ENCODE peak calls at places on chromosomes 13 and 19, in seven cellular contexts. S is neural progenitor cell, V is H1, U is GM12878, N is GM23248, Y is hepatocyte, T is K562. O is an unnamed sample.

GRCh38 chr19:38930776-38931761 is at the start of gene MRPS12:
- DNase-seq in S (peak), V (no peak), U (peak), N (peak), Y (peak), T (peak), O (peak)

GRCh38 chr13:44012910-44013309 is 133.2 kb downstream of the LACC1 start:
- DNase-seq in S (no peak), V (no peak), U (no peak), N (no peak), Y (no peak), T (no peak), O (no peak)

GRCh38 chr13:109344552-109345157 is 441.7 kb downstream of the IRS2 start:
- DNase-seq in S (no peak), V (no peak), U (no peak), N (peak), Y (no peak), T (no peak), O (no peak)

GRCh38 chr13:108087813-108088212 is 127.5 kb downstream of the LIG4 start:
- DNase-seq in S (no peak), V (no peak), U (no peak), N (no peak), Y (no peak), T (no peak), O (no peak)

GRCh38 chr19:48991823-48992570 is 1.1 kb downstream of the GYS1 start:
- DNase-seq in S (peak), V (no peak), U (no peak), N (peak), Y (peak), T (peak), O (peak)

GRCh38 chr19:4007836-4008539 is 452 bp downstream of the PIAS4 start:
- DNase-seq in S (peak), V (peak), U (no peak), N (peak), Y (peak), T (peak), O (no peak)

GRCh38 chr13:25190256-25190655 is 18.2 kb upstream of the AMER2 start:
- DNase-seq in S (no peak), V (no peak), U (no peak), N (no peak), Y (no peak), T (no peak), O (no peak)

GRCh38 chr13:19159761-19160420 is 21.7 kb downstream of the TUBA3C start:
- DNase-seq in S (no peak), V (no peak), U (no peak), N (no peak), Y (no peak), T (no peak), O (no peak)

GRCh38 chr13:100483836-100484381 is 104.7 kb downstream of the GGACT start:
- DNase-seq in S (no peak), V (no peak), U (no peak), N (no peak), Y (no peak), T (no peak), O (no peak)

GRCh38 chr19:18063463-18063862 is 23.3 kb downstream of the IL12RB1 start:
- DNase-seq in S (peak), V (peak), U (no peak), N (no peak), Y (peak), T (peak), O (no peak)

GRCh38 chr19:39727070-39727800 is 10.6 kb downstream of the CLC start:
- DNase-seq in S (no peak), V (no peak), U (peak), N (no peak), Y (no peak), T (no peak), O (no peak)

GRCh38 chr13:85798999-85799646 is at the start of gene SLITRK6:
- DNase-seq in S (peak), V (no peak), U (no peak), N (peak), Y (peak), T (no peak), O (peak)

GRCh38 chr13:60267498-60268202 is 103.9 kb upstream of the DIAPH3 start:
- DNase-seq in S (peak), V (peak), U (no peak), N (peak), Y (peak), T (no peak), O (peak)

GRCh38 chr19:31018951-31019350 is 330.3 kb downstream of the TSHZ3 start:
- DNase-seq in S (no peak), V (no peak), U (no peak), N (no peak), Y (no peak), T (no peak), O (no peak)

GRCh38 chr13:61833228-61833627 is 417.6 kb upstream of the PCDH20 start:
- DNase-seq in S (no peak), V (no peak), U (no peak), N (no peak), Y (no peak), T (no peak), O (no peak)

GRCh38 chr19:47284324-47284899 is 9.7 kb downstream of the INAFM1 start:
- DNase-seq in S (peak), V (peak), U (no peak), N (peak), Y (peak), T (peak), O (peak)

GRCh38 chr19:1763648-1764292 is 10.5 kb downstream of the ONECUT3 start:
- DNase-seq in S (no peak), V (no peak), U (no peak), N (no peak), Y (no peak), T (no peak), O (no peak)
- TF ChIP-seq EZH2 in S (peak), V (peak), U (no peak), N (peak), Y (peak), T (no peak), O (no peak)

GRCh38 chr19:44863990-44864389 is 17.9 kb downstream of the NECTIN2 start:
- DNase-seq in S (no peak), V (no peak), U (no peak), N (no peak), Y (no peak), T (no peak), O (no peak)

GRCh38 chr19:44866672-44867071 is 20.6 kb downstream of the NECTIN2 start:
- DNase-seq in S (no peak), V (no peak), U (no peak), N (no peak), Y (no peak), T (no peak), O (no peak)

GRCh38 chr19:44869728-44870470 is 21.2 kb upstream of the TOMM40 start:
- DNase-seq in S (no peak), V (no peak), U (no peak), N (peak), Y (no peak), T (peak), O (no peak)

GRCh38 chr19:44867578-44867977 is 21.5 kb downstream of the NECTIN2 start:
- DNase-seq in S (no peak), V (no peak), U (no peak), N (no peak), Y (no peak), T (no peak), O (no peak)

DNA sequence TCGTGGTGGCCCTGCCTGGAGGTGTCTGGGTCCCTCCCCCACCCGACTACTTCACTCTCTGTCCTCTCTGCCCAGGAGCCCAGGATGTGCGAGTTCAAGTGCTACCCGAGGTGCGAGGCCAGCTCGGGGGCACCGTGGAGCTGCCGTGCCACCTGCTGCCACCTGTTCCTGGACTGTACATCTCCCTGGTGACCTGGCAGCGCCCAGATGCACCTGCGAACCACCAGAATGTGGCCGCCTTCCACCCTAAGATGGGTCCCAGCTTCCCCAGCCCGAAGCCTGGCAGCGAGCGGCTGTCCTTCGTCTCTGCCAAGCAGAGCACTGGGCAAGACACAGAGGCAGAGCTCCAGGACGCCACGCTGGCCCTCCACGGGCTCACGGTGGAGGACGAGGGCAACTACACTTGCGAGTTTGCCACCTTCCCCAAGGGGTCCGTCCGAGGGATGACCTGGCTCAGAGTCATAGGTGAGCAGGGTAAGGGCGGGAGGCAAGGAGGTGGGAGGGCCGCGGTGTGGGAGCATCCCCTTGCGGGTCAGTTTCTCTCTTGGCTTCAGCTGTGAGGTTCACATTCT is 19.2 kb downstream of the NECTIN2 start:
- DNase-seq in S (no peak), V (no peak), U (no peak), N (no peak), Y (no peak), T (no peak), O (no peak)
- H3K4me3 ChIP-seq in S (no peak), V (no peak), U (no peak), N (no peak), Y (no peak), T (no peak), O (no peak)

GRCh38 chr13:113110852-113111315 is 5.3 kb downstream of the F7 start:
- DNase-seq in S (no peak), V (no peak), U (no peak), N (no peak), Y (no peak), T (no peak), O (no peak)
- TF ChIP-seq EZH2 in S (no peak), V (no peak), U (no peak), N (no peak), Y (no peak), T (no peak), O (no peak)

GRCh38 chr19:19132912-19133311 is 5.4 kb downstream of the TMEM161A start:
- DNase-seq in S (no peak), V (no peak), U (no peak), N (no peak), Y (no peak), T (no peak), O (no peak)

GRCh38 chr19:19137556-19138109 is 645 bp downstream of the TMEM161A start:
- DNase-seq in S (peak), V (no peak), U (no peak), N (peak), Y (no peak), T (peak), O (no peak)

GRCh38 chr19:19131989-19132388 is 6.3 kb downstream of the TMEM161A start:
- DNase-seq in S (no peak), V (no peak), U (no peak), N (no peak), Y (no peak), T (no peak), O (no peak)

GRCh38 chr19:19133985-19134384 is 4.3 kb downstream of the TMEM161A start:
- DNase-seq in S (no peak), V (no peak), U (no peak), N (no peak), Y (no peak), T (no peak), O (no peak)

GRCh38 chr19:19134687-19135158 is 3.6 kb downstream of the TMEM161A start:
- DNase-seq in S (peak), V (peak), U (no peak), N (no peak), Y (peak), T (peak), O (no peak)
- H3K4me3 ChIP-seq in S (no peak), V (peak), U (no peak), N (no peak), Y (no peak), T (peak), O (no peak)

GRCh38 chr13:49220035-49220855 is at the start of gene MLNR:
- DNase-seq in S (peak), V (peak), U (no peak), N (peak), Y (peak), T (peak), O (no peak)
- TF ChIP-seq EZH2 in S (peak), V (peak), U (no peak), N (peak), Y (peak), T (no peak), O (no peak)

GRCh38 chr19:41323023-41323422 is 13.1 kb downstream of the CCDC97 start:
- DNase-seq in S (no peak), V (no peak), U (no peak), N (peak), Y (peak), T (no peak), O (no peak)
- H3K4me3 ChIP-seq in S (no peak), V (no peak), U (no peak), N (peak), Y (no peak), T (peak), O (no peak)

DNA sequence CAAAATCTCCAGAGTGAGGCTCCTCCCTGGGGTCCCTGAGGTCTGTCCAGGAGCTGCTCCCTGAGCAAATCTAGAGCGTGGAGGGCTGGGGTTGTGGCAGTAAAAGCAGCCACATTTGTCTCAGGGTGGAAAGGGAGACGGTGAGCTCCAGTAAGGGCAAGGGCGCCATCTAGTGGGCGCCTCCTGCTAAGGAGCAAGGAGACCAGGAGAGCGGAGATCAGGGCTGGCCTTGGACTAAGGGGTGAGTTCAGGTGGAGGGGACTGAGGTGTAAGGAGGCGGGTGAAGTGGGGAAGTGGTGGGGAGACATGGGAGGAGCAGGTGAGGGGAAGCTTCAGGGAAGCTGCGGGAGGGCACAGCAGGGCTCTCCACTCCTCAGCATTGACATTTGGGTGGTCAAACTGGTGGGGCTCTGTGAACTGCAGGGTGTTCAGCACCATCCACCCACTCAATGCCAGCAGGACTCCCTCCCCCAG is 5.3 kb upstream of the CEACAM21 start:
- DNase-seq in S (peak), V (peak), U (no peak), N (peak), Y (peak), T (peak), O (peak)
- TF ChIP-seq EZH2 in S (no peak), V (no peak), U (no peak), N (no peak), Y (no peak), T (no peak), O (no peak)

DNA sequence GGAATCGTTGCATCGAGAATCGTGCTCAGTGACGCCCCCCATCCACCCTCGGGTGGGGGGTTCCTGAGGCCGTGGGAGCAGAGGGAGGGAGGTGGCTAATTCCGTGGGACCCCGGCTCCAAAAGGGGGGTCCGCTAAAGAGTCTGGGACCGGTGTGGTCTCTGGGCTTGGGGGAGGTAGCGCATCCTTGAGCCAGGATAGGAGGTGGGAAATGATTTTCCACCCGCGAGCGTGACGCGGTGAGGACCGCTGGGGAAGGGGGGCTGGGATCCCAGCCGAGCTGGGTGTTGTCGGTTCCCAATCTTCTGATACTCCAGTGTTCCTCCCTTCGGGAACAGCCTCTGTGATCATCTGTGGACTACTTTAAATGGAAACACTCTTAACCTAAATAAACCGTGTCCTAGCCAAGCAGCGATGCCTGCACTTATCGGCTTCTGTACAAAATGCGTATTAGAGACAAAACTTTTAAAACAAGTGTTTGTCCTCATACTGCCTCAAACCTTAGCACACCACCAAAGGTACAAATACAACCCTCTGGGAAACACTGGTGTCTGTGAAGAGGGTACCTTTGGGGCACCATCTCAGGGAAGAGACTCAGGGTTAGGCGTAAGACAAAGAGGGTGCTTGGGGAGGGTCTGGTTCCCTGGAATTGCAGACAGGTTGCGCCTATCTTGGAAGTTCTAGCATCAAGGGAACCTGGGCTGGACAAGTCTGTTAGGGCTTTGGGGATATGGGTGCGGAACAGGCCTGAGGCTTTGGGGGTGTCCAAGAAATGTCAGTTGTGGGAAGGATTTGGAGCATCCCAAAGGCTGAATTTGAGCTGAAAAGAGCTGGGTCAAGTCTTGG is 16.0 kb downstream of the KCNC3 start:
- DNase-seq in S (no peak), V (no peak), U (no peak), N (no peak), Y (no peak), T (no peak), O (no peak)
- H3K4me3 ChIP-seq in S (peak), V (peak), U (no peak), N (no peak), Y (no peak), T (peak), O (no peak)

O was measured in PC-9.